ENCODE peak calls at places on chromosomes 13 and 19, in nine cellular contexts. W, L, I, R, F, U, E, C and A are unnamed samples.

GRCh38 chr19:29003641-29004409 is 209.1 kb downstream of the UQCRFS1 start:
- DNase-seq in W (no peak), L (no peak), I (no peak), R (no peak), F (no peak), U (no peak), E (no peak), C (no peak), A (no peak)

GRCh38 chr13:24306632-24307031 is 2.7 kb upstream of the C1QTNF9 start:
- DNase-seq in W (no peak), L (peak), I (no peak), R (peak), F (no peak), U (no peak), E (no peak), C (no peak), A (no peak)

GRCh38 chr13:112062619-112063308 is 4.2 kb upstream of the SOX1 start:
- DNase-seq in W (no peak), L (no peak), I (no peak), R (no peak), F (no peak), U (peak), E (no peak), C (no peak), A (peak)

GRCh38 chr19:2727640-2727944 is 6.4 kb upstream of the DIRAS1 start:
- DNase-seq in W (no peak), L (no peak), I (no peak), R (no peak), F (no peak), U (no peak), E (no peak), C (no peak), A (no peak)

GRCh38 chr13:24112791-24113190 is 47.7 kb upstream of the SPATA13 start:
- DNase-seq in W (no peak), L (no peak), I (no peak), R (peak), F (no peak), U (no peak), E (no peak), C (no peak), A (no peak)

GRCh38 chr19:28634031-28634328 is 579.0 kb downstream of the UQCRFS1 start:
- DNase-seq in W (no peak), L (no peak), I (no peak), R (no peak), F (no peak), U (no peak), E (no peak), C (no peak), A (no peak)

GRCh38 chr13:40640845-40641458 is 25.5 kb downstream of the FOXO1 start:
- DNase-seq in W (no peak), L (no peak), I (no peak), R (no peak), F (no peak), U (no peak), E (no peak), C (no peak), A (no peak)

GRCh38 chr19:1853295-1854031 is 5.2 kb upstream of the REXO1 start:
- DNase-seq in W (peak), L (no peak), I (peak), R (peak), F (peak), U (peak), E (peak), C (peak), A (peak)

GRCh38 chr13:88651531-88651930 is 980.4 kb downstream of the SLITRK5 start:
- DNase-seq in W (no peak), L (no peak), I (no peak), R (no peak), F (no peak), U (no peak), E (no peak), C (no peak), A (no peak)

GRCh38 chr13:32254916-32255743 is 60.0 kb downstream of the ZAR1L start:
- DNase-seq in W (no peak), L (no peak), I (no peak), R (no peak), F (no peak), U (no peak), E (no peak), C (no peak), A (no peak)

GRCh38 chr13:37241786-37242185 is 136.3 kb upstream of the CSNK1A1L start:
- DNase-seq in W (no peak), L (no peak), I (no peak), R (peak), F (no peak), U (no peak), E (no peak), C (no peak), A (no peak)

GRCh38 chr19:54882758-54883157 is 8.7 kb downstream of the FCAR start:
- DNase-seq in W (no peak), L (no peak), I (no peak), R (no peak), F (no peak), U (no peak), E (no peak), C (no peak), A (no peak)

GRCh38 chr19:52336976-52337375 is 933 bp downstream of the ZNF610 start:
- DNase-seq in W (no peak), L (no peak), I (no peak), R (peak), F (no peak), U (peak), E (no peak), C (no peak), A (no peak)

GRCh38 chr13:114259974-114260373 is 21.4 kb upstream of the UPF3A start:
- DNase-seq in W (no peak), L (no peak), I (no peak), R (no peak), F (no peak), U (no peak), E (no peak), C (no peak), A (no peak)

GRCh38 chr19:42323473-42323851 is 2.0 kb upstream of the MEGF8 start:
- DNase-seq in W (no peak), L (no peak), I (no peak), R (no peak), F (no peak), U (peak), E (no peak), C (no peak), A (no peak)

GRCh38 chr19:9934132-9934950 is 2.0 kb downstream of the OLFM2 start:
- DNase-seq in W (peak), L (no peak), I (peak), R (peak), F (peak), U (peak), E (peak), C (peak), A (peak)

GRCh38 chr19:17052439-17052838 is 22.8 kb downstream of the HAUS8 start:
- DNase-seq in W (no peak), L (no peak), I (no peak), R (peak), F (no peak), U (peak), E (no peak), C (no peak), A (no peak)

GRCh38 chr13:88074794-88075509 is 403.8 kb downstream of the SLITRK5 start:
- DNase-seq in W (no peak), L (peak), I (no peak), R (peak), F (no peak), U (no peak), E (no peak), C (peak), A (no peak)

GRCh38 chr13:110298566-110299321 is 8.2 kb downstream of the COL4A1 start:
- DNase-seq in W (no peak), L (no peak), I (no peak), R (peak), F (no peak), U (no peak), E (no peak), C (no peak), A (no peak)

GRCh38 chr13:73677041-73677589 is 457.1 kb downstream of the KLF12 start:
- DNase-seq in W (no peak), L (no peak), I (no peak), R (peak), F (no peak), U (no peak), E (no peak), C (no peak), A (no peak)

GRCh38 chr19:18939922-18940775 is 868 bp downstream of the HOMER3 start:
- DNase-seq in W (peak), L (no peak), I (no peak), R (peak), F (no peak), U (peak), E (no peak), C (peak), A (peak)

DNA sequence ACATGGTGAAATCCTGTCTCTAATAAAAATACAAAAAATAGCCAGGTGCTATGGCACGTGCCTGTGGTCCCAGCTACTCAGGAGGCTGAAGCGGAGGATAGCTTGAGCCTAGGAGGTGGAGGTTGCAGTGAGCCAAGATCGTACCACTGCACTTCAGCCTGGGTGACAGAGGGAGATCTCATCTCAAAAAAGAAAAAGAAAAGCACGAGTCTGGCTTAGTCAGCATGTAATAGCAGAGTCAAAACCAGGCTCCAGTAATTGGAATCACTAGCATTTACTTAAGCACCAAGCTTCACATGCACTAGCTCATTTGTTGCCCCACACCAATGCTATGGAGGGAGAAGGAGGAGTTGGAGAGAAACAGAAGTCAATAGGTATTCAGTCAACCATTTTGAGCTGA is 41.9 kb upstream of the SLC7A9 start:
- DNase-seq in W (no peak), L (no peak), I (no peak), R (no peak), F (no peak), U (no peak), E (no peak), C (no peak), A (no peak)
- TF ChIP-seq CTCF in W (no peak), L (no peak), I (no peak), R (no peak), F (no peak), U (no peak), E (no peak), C (no peak), A (no peak)

DNA sequence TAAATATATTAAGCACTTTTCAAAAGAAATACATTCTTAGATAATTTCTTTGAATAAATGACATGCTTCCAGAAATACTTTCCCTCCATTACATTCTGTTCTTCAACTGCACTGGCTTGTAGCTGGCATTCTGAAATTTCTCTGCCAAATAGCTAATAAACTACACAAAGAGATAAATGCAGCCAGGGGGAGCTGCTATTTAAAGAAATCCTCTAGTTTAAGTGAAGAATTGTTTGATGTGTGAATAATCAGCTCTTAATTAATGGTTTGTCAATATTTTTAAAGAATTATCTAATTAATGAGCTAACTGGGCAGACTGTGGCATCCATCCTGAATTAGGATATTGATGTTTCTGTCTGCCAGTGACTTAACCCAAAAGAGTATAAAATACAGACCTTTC is 30.7 kb downstream of the SLC7A1 start:
- DNase-seq in W (no peak), L (no peak), I (no peak), R (no peak), F (no peak), U (no peak), E (no peak), C (no peak), A (no peak)
- TF ChIP-seq CTCF in W (no peak), L (peak), I (no peak), R (no peak), F (no peak), U (no peak), E (no peak), C (no peak), A (no peak)

GRCh38 chr19:12696366-12697335 is at the start of gene FBXW9:
- DNase-seq in W (peak), L (peak), I (peak), R (peak), F (peak), U (peak), E (peak), C (peak), A (peak)
- TF ChIP-seq CTCF in W (no peak), L (no peak), I (no peak), R (no peak), F (no peak), U (no peak), E (no peak), C (no peak), A (no peak)

GRCh38 chr13:66689628-66690027 is 540.5 kb downstream of the PCDH9 start:
- DNase-seq in W (no peak), L (no peak), I (no peak), R (peak), F (no peak), U (no peak), E (no peak), C (no peak), A (no peak)
- TF ChIP-seq CTCF in W (no peak), L (peak), I (no peak), R (peak), F (peak), U (no peak), E (no peak), C (no peak), A (no peak)

GRCh38 chr19:46993622-46994021 is 26.0 kb upstream of the NPAS1 start:
- DNase-seq in W (no peak), L (no peak), I (no peak), R (no peak), F (peak), U (no peak), E (no peak), C (no peak), A (no peak)

GRCh38 chr19:46994141-46994686 is 25.4 kb upstream of the NPAS1 start:
- DNase-seq in W (no peak), L (no peak), I (no peak), R (no peak), F (no peak), U (no peak), E (no peak), C (no peak), A (no peak)

GRCh38 chr19:46995492-46995891 is 24.1 kb upstream of the NPAS1 start:
- DNase-seq in W (no peak), L (no peak), I (no peak), R (no peak), F (no peak), U (no peak), E (no peak), C (no peak), A (no peak)

GRCh38 chr19:46990998-46991676 is 28.5 kb upstream of the NPAS1 start:
- DNase-seq in W (peak), L (peak), I (peak), R (peak), F (peak), U (peak), E (no peak), C (peak), A (peak)

DNA sequence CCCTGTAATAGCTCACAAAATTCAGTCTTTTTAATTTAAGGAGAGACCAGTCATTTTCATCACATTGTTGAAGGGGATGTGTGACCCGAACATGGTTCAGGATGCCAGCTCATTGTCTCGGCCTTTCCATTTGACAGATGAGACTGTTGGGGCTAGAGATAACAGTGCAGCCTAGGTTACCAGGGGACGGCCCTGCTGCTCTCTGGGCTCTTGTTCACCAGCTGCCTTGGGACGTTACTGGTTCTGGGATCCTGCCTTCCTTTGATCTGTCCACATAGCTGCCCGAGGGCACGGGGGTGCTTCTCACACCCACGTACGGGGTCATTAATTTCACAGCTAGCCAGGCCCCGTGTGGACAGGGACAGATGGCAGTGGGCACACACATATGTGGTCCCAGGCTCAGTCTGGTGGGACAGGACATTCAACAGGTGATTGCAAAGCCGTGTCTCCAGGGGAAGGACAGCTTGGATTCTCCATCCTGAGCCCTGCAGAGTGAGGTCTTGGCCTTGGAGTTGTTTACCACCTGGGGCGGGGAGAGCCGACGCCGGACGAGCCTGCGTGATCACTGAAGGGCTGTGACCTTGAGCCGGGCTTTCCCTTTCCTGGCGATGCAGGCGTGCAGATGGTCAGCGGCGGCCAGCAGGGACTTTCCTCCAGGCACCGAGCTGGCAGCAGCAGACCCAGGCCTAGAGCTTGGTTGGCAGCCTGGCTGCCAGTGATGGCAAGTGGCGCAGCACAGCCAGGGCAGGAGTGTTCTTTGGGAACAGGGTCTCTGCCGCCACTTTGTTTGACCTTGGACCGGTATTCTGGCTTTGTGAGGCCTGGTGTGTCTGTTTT is 26.7 kb upstream of the NPAS1 start:
- DNase-seq in W (peak), L (no peak), I (no peak), R (no peak), F (peak), U (no peak), E (no peak), C (no peak), A (no peak)
- TF ChIP-seq CTCF in W (no peak), L (no peak), I (no peak), R (no peak), F (peak), U (no peak), E (no peak), C (no peak), A (no peak)